ENCODE peak calls at places on chromosome 15, in seven cellular contexts. J, O, M, G, F, L and I are unnamed samples. For H3K9me3 and H3K4me1, the result is how much of the 10 kb centered on the place peaks cover.

GRCh38 chr15:88479169-88479568 is 11.7 kb downstream of the MRPS11 start:
- DNase-seq in L (no peak), G (no peak), F (no peak), O (no peak), J (no peak), M (no peak), I (no peak)

GRCh38 chr15:52227456-52227855 is 36.3 kb upstream of the GNB5 start:
- DNase-seq in F (no peak), L (peak), O (peak), M (peak), G (no peak), J (peak), I (peak)

GRCh38 chr15:78626611-78627010 is 5.8 kb upstream of the CHRNA3 start:
- DNase-seq in F (no peak), M (no peak), L (no peak), G (no peak), O (no peak), J (no peak), I (no peak)

GRCh38 chr15:61097852-61098251 is 131.2 kb downstream of the RORA start:
- DNase-seq in F (no peak), L (no peak), M (no peak), G (no peak), J (no peak), O (no peak), I (no peak)

GRCh38 chr15:82177291-82178010 is 85.1 kb downstream of the EFL1 start:
- DNase-seq in M (peak), L (no peak), F (no peak), J (no peak), G (no peak), O (no peak), I (no peak)

GRCh38 chr15:48645558-48646330 is at the start of gene FBN1:
- DNase-seq in F (peak), O (peak), G (peak), J (peak), L (peak), M (peak), I (peak)

GRCh38 chr15:80217327-80217900 is 34.6 kb downstream of the CTXND1 start:
- DNase-seq in O (no peak), F (no peak), L (no peak), G (no peak), M (no peak), J (no peak), I (no peak)

GRCh38 chr15:35827156-35827555 is 281.2 kb upstream of the DPH6 start:
- DNase-seq in M (peak), L (no peak), G (no peak), F (no peak), J (no peak), O (no peak), I (no peak)

GRCh38 chr15:84034831-84035753 is 200.5 kb upstream of the GOLGA6L4 start:
- DNase-seq in O (no peak), F (no peak), L (peak), J (no peak), M (peak), G (no peak), I (no peak)

GRCh38 chr15:81288040-81288439 is 35.9 kb downstream of the STARD5 start:
- DNase-seq in G (no peak), M (no peak), J (no peak), O (no peak), L (no peak), F (no peak), I (no peak)

GRCh38 chr15:74816624-74817369 is 4.2 kb downstream of the LMAN1L start:
- DNase-seq in F (no peak), O (no peak), J (no peak), M (no peak), L (no peak), G (no peak), I (no peak)

GRCh38 chr15:58433597-58434333 is 2.0 kb downstream of the LIPC start:
- DNase-seq in L (no peak), M (no peak), F (no peak), G (no peak), O (no peak), J (no peak), I (no peak)

GRCh38 chr15:101127503-101128076 is 124.3 kb downstream of the CHSY1 start:
- DNase-seq in F (peak), O (peak), M (peak), G (peak), L (peak), J (peak), I (peak)

GRCh38 chr15:74453925-74454763 is 6.8 kb downstream of the UBL7 start:
- DNase-seq in F (no peak), L (no peak), M (peak), J (no peak), O (no peak), G (no peak), I (no peak)

GRCh38 chr15:49045691-49046112 is 544 bp downstream of the SECISBP2L start:
- DNase-seq in J (peak), O (no peak), G (no peak), L (peak), M (peak), F (no peak), I (no peak)

DNA sequence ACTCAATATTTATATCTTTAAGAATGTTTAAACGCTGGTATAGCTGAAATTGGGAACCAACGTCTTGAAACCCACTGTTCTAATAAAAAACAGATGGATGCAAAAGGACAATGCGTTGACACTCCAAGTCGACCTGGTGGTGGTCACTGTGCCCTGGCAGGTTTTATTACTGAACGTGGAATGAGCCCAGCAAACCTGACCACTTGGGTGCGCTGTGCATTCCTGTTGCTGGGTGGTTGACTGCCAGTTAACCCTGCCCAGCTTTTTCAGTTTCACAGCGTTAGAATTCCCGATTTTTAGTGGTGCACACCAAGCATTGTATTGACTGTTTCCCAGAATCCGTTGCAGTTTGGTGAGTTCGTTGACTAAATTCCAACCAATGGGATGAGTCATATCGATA is 384.4 kb downstream of the OCA2 start:
- DNase-seq in F (no peak), G (no peak), O (no peak), L (no peak), J (no peak), M (no peak), I (peak)
- H3K9me3 ChIP-seq in F (under half), G (under half), O (under half), L (half or more), J (under half), M (under half), I (under half)

GRCh38 chr15:68268405-68268804 is 9.1 kb upstream of the FEM1B start:
- DNase-seq in G (no peak), L (no peak), O (no peak), M (peak), J (no peak), F (no peak), I (no peak)
- H3K4me1 ChIP-seq in G (under half), L (under half), O (under half), M (under half), J (under half), F (under half), I (under half)

GRCh38 chr15:77067691-77068367 is 3.1 kb downstream of the TSPAN3 start:
- DNase-seq in O (no peak), L (no peak), F (no peak), G (no peak), J (no peak), M (no peak), I (no peak)

GRCh38 chr15:77063249-77063648 is 7.7 kb downstream of the TSPAN3 start:
- DNase-seq in F (no peak), M (no peak), J (no peak), G (no peak), L (no peak), O (no peak), I (no peak)

GRCh38 chr15:77066961-77067690 is 3.8 kb downstream of the TSPAN3 start:
- DNase-seq in J (no peak), M (peak), F (no peak), G (no peak), O (no peak), L (peak), I (no peak)

GRCh38 chr15:77064118-77064517 is 6.8 kb downstream of the TSPAN3 start:
- DNase-seq in M (no peak), J (no peak), L (no peak), F (no peak), G (no peak), O (no peak), I (no peak)

GRCh38 chr15:77064539-77065308 is 6.2 kb downstream of the TSPAN3 start:
- DNase-seq in J (no peak), F (no peak), L (no peak), G (no peak), M (peak), O (no peak), I (no peak)
- TF ChIP-seq POLR2A in J (no peak), F (no peak), L (no peak), G (no peak), M (no peak), O (no peak), I (no peak)

GRCh38 chr15:25237291-25237978 is 201.4 kb downstream of the UBE3A start:
- DNase-seq in F (no peak), L (no peak), J (no peak), O (no peak), M (no peak), G (peak), I (no peak)
- H3K9me3 ChIP-seq in F (half or more), L (half or more), J (under half), O (under half), M (half or more), G (under half), I (under half)

DNA sequence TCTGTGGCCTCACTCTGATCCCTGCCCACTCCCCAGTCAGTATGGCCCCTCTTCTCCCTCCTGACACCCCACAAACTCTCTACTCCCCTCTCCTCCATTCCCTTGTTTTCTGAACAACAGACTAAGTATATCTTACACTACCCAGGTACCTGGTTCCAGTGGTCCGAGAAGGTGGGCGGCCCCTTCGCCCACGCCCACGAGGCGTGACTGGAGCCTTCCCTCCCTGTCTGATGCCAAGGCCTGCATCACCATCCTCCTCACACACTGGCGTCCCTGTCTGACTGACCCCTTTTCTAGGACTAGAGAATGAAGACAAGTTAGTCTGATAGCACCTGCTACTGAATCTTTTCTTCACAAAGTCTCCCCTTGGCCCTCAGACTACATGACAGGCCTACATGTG is 50.0 kb downstream of the TUBGCP4 start:
- DNase-seq in O (no peak), J (no peak), G (no peak), F (no peak), L (no peak), M (no peak), I (no peak)
- H3K4me1 ChIP-seq in O (under half), J (under half), G (under half), F (under half), L (under half), M (under half), I (under half)

DNA sequence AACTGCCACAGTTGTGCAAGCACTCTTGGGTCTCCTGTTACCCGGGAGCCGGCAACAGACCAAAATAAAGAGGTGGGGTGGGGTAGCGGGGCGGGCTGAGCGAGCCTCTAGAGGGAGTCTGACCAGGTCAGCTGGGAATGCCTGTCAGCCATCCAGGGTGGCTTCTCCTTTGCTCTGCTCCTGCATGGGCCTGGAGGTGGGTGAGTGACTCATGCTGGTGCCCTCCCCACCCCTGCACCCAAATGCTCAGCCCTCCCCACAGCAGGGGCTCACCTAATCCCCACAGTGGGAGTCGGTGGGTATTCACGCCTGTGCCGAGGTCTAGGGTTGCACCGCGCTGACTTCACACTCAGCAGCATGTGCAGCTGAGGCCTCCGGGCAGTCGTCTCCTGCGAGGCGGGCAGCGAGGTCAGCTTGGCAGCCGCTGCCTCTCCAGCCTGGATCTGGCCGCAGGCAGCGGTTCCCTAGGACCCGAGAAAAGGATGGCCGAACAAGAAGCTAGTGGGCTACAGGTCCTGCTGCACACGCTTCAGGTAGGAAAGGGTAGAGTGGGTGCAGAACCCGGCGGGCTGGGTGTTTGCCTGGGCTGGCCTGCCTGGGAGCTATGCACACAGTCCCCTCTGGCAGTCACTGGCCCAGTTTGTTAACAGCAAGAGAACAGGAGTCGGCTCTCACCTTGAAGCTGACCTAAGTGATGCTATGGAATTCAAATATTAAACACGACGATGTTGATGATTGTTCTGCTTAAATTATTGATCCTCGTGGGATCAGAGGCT is at the start of gene AGBL1:
- DNase-seq in F (no peak), M (no peak), L (no peak), G (no peak), J (no peak), O (no peak), I (no peak)
- TF ChIP-seq POLR2A in F (no peak), M (no peak), L (no peak), G (no peak), J (no peak), O (no peak), I (no peak)

DNA sequence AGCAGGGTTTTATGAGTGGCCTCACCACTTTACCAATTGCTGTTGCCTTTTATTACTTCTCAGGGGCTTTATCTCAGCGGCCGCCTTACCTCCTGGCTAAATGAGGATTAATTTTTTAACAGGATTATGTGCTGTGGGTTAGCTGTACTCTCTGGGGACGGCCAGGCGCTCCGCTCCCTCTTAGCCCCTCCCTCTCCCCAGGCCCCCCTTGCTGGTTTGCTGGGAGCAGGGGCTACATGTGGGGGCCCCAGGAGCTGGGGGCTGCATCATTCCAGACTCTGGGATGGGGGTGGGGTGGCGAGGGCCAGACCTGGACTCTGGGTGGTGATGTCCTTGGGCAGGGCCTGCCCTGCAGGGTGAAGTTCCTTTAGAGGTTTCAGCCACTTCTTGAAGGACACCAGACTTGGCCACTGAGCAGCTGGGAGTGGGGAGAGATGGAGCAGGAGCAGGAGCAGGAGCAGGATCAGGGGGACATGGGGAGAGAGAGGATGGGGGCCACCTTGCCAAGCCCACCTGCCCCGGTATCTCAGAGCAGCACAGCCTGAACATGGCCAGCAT is 196.1 kb downstream of the GOLGA6L6 start:
- DNase-seq in G (peak), J (no peak), L (no peak), F (no peak), O (no peak), M (no peak), I (no peak)
- H3K9me3 ChIP-seq in G (under half), J (under half), L (half or more), F (half or more), O (under half), M (half or more), I (under half)

DNA sequence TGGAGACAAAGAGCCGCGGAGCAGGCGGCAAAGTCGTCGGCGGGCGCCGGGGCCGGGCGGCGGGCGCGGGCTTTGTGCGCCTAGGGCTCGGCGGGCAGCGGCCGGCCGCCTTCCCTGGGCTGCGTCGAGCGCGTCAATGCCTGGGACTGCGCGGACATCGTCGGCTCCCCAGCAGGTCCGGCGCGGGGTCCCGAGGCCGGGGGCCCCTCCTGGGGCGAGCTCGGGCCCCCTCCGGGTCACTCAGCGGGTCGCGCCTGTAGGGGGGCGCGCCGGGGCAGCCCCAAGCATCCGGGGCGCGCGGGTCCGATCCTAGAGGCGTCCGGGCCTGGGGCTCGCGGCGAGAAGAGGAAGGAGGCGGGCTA is 761 bp downstream of the TLE3 start:
- DNase-seq in G (no peak), F (no peak), M (no peak), O (no peak), J (no peak), L (no peak), I (no peak)
- H3K4me1 ChIP-seq in G (half or more), F (under half), M (under half), O (under half), J (half or more), L (half or more), I (half or more)

GRCh38 chr15:67542462-67543347 is at the start of gene MAP2K5:
- DNase-seq in F (peak), O (peak), L (peak), J (peak), G (peak), M (peak), I (peak)
- TF ChIP-seq POLR2A in F (peak), O (peak), L (peak), J (peak), G (no peak), M (no peak), I (no peak)